ENCODE peak calls at places on chromosomes 2 and 18, in four cellular contexts. One of them, this sample, is unnamed. For H3K4me1, the result is how much of the 10 kb centered on the place peaks cover.

GRCh38 chr2:100624536-100624935 is 61.7 kb downstream of the PDCL3 start:
- DNase-seq in K562: no peak
- DNase-seq in HepG2: no peak
- DNase-seq in GM12878: no peak
- DNase-seq in this sample: no peak

GRCh38 chr2:217085543-217085942 is 225.7 kb upstream of the TNP1 start:
- DNase-seq in K562: no peak
- DNase-seq in HepG2: no peak
- DNase-seq in GM12878: no peak
- DNase-seq in this sample: no peak

GRCh38 chr2:106030287-106031268 is 163.5 kb downstream of the UXS1 start:
- DNase-seq in K562: no peak
- DNase-seq in HepG2: peak
- DNase-seq in GM12878: no peak
- DNase-seq in this sample: no peak

GRCh38 chr2:127675335-127676261 is at the start of gene LIMS2:
- DNase-seq in K562: no peak
- DNase-seq in HepG2: no peak
- DNase-seq in GM12878: no peak
- DNase-seq in this sample: peak

GRCh38 chr2:45178854-45179253 is 169.6 kb upstream of the SIX2 start:
- DNase-seq in K562: no peak
- DNase-seq in HepG2: no peak
- DNase-seq in GM12878: no peak
- DNase-seq in this sample: no peak

GRCh38 chr2:170986566-170987258 is 57.7 kb downstream of the GORASP2 start:
- DNase-seq in K562: no peak
- DNase-seq in HepG2: no peak
- DNase-seq in GM12878: no peak
- DNase-seq in this sample: no peak

GRCh38 chr2:126902152-126902835 is 3.6 kb downstream of the TEX51 start:
- DNase-seq in K562: no peak
- DNase-seq in HepG2: no peak
- DNase-seq in GM12878: no peak
- DNase-seq in this sample: no peak

GRCh38 chr18:75110846-75111415 is 98.0 kb downstream of the PTGR3 start:
- DNase-seq in K562: no peak
- DNase-seq in HepG2: no peak
- DNase-seq in GM12878: no peak
- DNase-seq in this sample: no peak

GRCh38 chr18:13381907-13382682 is 163.5 kb downstream of the LDLRAD4 start:
- DNase-seq in K562: no peak
- DNase-seq in HepG2: no peak
- DNase-seq in GM12878: no peak
- DNase-seq in this sample: peak

GRCh38 chr2:168336786-168337388 is 89.5 kb upstream of the STK39 start:
- DNase-seq in K562: peak
- DNase-seq in HepG2: peak
- DNase-seq in GM12878: no peak
- DNase-seq in this sample: peak

GRCh38 chr18:42813570-42813969 is 301.9 kb downstream of the RIT2 start:
- DNase-seq in K562: no peak
- DNase-seq in HepG2: no peak
- DNase-seq in GM12878: no peak
- DNase-seq in this sample: no peak

GRCh38 chr2:220512419-220512818 is 885.0 kb downstream of the SLC4A3 start:
- DNase-seq in K562: no peak
- DNase-seq in HepG2: no peak
- DNase-seq in GM12878: no peak
- DNase-seq in this sample: no peak

GRCh38 chr18:48161201-48161910 is 230.9 kb upstream of the SMAD2 start:
- DNase-seq in K562: peak
- DNase-seq in HepG2: no peak
- DNase-seq in GM12878: no peak
- DNase-seq in this sample: peak

GRCh38 chr18:55906533-55906932 is 318.5 kb upstream of the TCF4 start:
- DNase-seq in K562: no peak
- DNase-seq in HepG2: no peak
- DNase-seq in GM12878: no peak
- DNase-seq in this sample: no peak

GRCh38 chr2:144456680-144457079 is 63.2 kb downstream of the ZEB2 start:
- DNase-seq in K562: peak
- DNase-seq in HepG2: no peak
- DNase-seq in GM12878: no peak
- DNase-seq in this sample: peak

GRCh38 chr2:70789304-70790078 is 952 bp downstream of the FIGLA start:
- DNase-seq in K562: peak
- DNase-seq in HepG2: peak
- DNase-seq in GM12878: no peak
- DNase-seq in this sample: peak

GRCh38 chr2:61460168-61460567 is 10.7 kb downstream of the USP34 start:
- DNase-seq in K562: no peak
- DNase-seq in HepG2: peak
- DNase-seq in GM12878: no peak
- DNase-seq in this sample: no peak

GRCh38 chr2:133497261-133497893 is 70.9 kb downstream of the NCKAP5 start:
- DNase-seq in K562: no peak
- DNase-seq in HepG2: no peak
- DNase-seq in GM12878: no peak
- DNase-seq in this sample: no peak

GRCh38 chr2:109173311-109174171 is 44.5 kb downstream of the SH3RF3 start:
- DNase-seq in K562: no peak
- DNase-seq in HepG2: no peak
- DNase-seq in GM12878: no peak
- DNase-seq in this sample: no peak

GRCh38 chr18:22170421-22171262 is 1.3 kb downstream of the GATA6 start:
- DNase-seq in K562: no peak
- DNase-seq in HepG2: peak
- DNase-seq in GM12878: no peak
- DNase-seq in this sample: peak

GRCh38 chr18:79899609-79900435 is 51.6 kb downstream of the SLC66A2 start:
- DNase-seq in K562: no peak
- DNase-seq in HepG2: no peak
- DNase-seq in GM12878: no peak
- DNase-seq in this sample: no peak

GRCh38 chr2:40820319-40820718 is 368.4 kb upstream of the SLC8A1 start:
- DNase-seq in K562: no peak
- DNase-seq in HepG2: no peak
- DNase-seq in GM12878: no peak
- DNase-seq in this sample: no peak

GRCh38 chr2:191386938-191387536 is 141.8 kb downstream of the MYO1B start:
- DNase-seq in K562: no peak
- DNase-seq in HepG2: no peak
- DNase-seq in GM12878: no peak
- DNase-seq in this sample: no peak

GRCh38 chr2:108604196-108604595 is 69.9 kb downstream of the LIMS1 start:
- DNase-seq in K562: no peak
- DNase-seq in HepG2: no peak
- DNase-seq in GM12878: no peak
- DNase-seq in this sample: no peak

GRCh38 chr2:15584767-15585469 is 6.8 kb upstream of the DDX1 start:
- DNase-seq in K562: no peak
- DNase-seq in HepG2: no peak
- DNase-seq in GM12878: no peak
- DNase-seq in this sample: no peak

GRCh38 chr2:45112750-45113149 is 103.5 kb upstream of the SIX2 start:
- DNase-seq in K562: no peak
- DNase-seq in HepG2: no peak
- DNase-seq in GM12878: no peak
- DNase-seq in this sample: no peak

GRCh38 chr2:160406591-160407392 is 86.8 kb downstream of the RBMS1 start:
- DNase-seq in K562: no peak
- DNase-seq in HepG2: peak
- DNase-seq in GM12878: no peak
- DNase-seq in this sample: peak

GRCh38 chr2:121382744-121383143 is 97.7 kb upstream of the TFCP2L1 start:
- DNase-seq in K562: no peak
- DNase-seq in HepG2: no peak
- DNase-seq in GM12878: no peak
- DNase-seq in this sample: peak

GRCh38 chr2:24204505-24204904 is 29.7 kb downstream of the FAM228A start:
- DNase-seq in K562: no peak
- DNase-seq in HepG2: no peak
- DNase-seq in GM12878: no peak
- DNase-seq in this sample: no peak

GRCh38 chr2:46988733-46989481 is 73.3 kb upstream of the MCFD2 start:
- DNase-seq in K562: no peak
- DNase-seq in HepG2: peak
- DNase-seq in GM12878: no peak
- DNase-seq in this sample: no peak

GRCh38 chr2:134780977-134781376 is 57.4 kb upstream of the ACMSD start:
- DNase-seq in K562: no peak
- DNase-seq in HepG2: no peak
- DNase-seq in GM12878: no peak
- DNase-seq in this sample: no peak

GRCh38 chr2:134782792-134783191 is 55.6 kb upstream of the ACMSD start:
- DNase-seq in K562: no peak
- DNase-seq in HepG2: peak
- DNase-seq in GM12878: no peak
- DNase-seq in this sample: no peak

GRCh38 chr2:134785659-134786058 is 52.8 kb upstream of the ACMSD start:
- DNase-seq in K562: no peak
- DNase-seq in HepG2: no peak
- DNase-seq in GM12878: no peak
- DNase-seq in this sample: no peak

GRCh38 chr2:134783912-134784311 is 54.5 kb upstream of the ACMSD start:
- DNase-seq in K562: no peak
- DNase-seq in HepG2: no peak
- DNase-seq in GM12878: no peak
- DNase-seq in this sample: no peak

DNA sequence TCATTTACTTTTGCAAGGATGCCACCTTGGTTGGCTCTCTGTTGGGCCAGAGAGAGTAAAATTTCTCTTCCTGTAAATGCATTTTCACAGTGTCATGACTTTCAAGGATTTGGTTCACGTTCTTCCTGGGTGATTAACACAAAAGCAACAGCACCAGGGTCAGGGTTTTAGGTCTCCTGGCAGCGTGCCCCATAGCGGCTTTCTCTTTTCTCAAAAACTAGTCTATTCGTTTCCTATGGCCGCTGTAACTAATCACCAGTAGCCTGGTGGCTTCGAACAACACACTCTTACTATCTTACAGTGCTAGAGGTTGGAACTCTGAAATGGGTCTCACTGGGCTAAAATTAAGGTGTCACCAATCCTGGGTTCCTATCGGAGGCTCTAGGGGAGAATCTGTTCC is 56.3 kb upstream of the ACMSD start:
- DNase-seq in K562: no peak
- DNase-seq in HepG2: no peak
- DNase-seq in GM12878: no peak
- DNase-seq in this sample: no peak
- TF ChIP-seq CHD4 in K562: no peak
- TF ChIP-seq CHD4 in HepG2: no peak
- TF ChIP-seq CHD4 in GM12878: no peak
- TF ChIP-seq CHD4 in this sample: no peak

GRCh38 chr2:239245107-239245506 is 155.7 kb downstream of the HDAC4 start:
- DNase-seq in K562: no peak
- DNase-seq in HepG2: no peak
- DNase-seq in GM12878: no peak
- DNase-seq in this sample: no peak
- H3K4me1 ChIP-seq in K562: under half
- H3K4me1 ChIP-seq in HepG2: under half
- H3K4me1 ChIP-seq in GM12878: under half
- H3K4me1 ChIP-seq in this sample: under half

GRCh38 chr2:116141891-116142474 is 1672.5 kb upstream of the DDX18 start:
- DNase-seq in K562: no peak
- DNase-seq in HepG2: no peak
- DNase-seq in GM12878: no peak
- DNase-seq in this sample: no peak
- TF ChIP-seq CHD4 in K562: no peak
- TF ChIP-seq CHD4 in HepG2: no peak
- TF ChIP-seq CHD4 in GM12878: no peak
- TF ChIP-seq CHD4 in this sample: no peak

DNA sequence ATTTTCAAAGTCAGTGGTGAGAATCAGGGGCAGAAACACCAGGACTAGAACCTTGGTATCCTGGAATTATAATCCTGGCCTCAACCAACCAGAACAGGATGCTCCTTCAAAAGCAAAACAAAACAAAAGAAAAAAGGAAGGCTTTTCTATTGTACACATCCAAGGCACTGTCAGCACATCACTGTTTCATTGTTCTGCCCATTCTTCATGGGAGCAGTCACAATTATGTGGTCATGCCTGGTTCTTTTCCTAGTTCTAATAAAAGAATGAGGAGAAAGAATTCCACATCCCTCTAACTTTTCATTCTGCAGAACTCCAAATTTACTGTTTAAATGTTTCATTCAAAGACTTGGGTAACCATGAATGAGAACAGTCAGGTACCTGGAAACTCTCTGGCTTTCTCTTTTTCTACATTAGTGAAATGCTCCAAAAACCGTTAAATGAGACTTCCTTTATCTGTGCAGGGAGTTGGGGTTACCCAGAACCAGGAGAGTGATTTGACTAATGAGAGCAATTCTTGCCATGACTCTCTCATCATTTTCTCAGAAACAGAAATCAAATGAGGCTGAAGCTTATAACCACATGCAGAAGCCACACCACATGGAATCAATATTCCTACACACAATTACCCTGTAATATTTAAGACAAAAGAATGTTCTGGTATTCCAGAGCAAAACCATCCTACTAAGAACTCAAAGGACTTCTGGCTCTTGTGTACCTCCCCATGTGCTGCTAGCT is 110.9 kb upstream of the CCDC150 start:
- DNase-seq in K562: no peak
- DNase-seq in HepG2: no peak
- DNase-seq in GM12878: no peak
- DNase-seq in this sample: no peak
- H3K4me1 ChIP-seq in K562: under half
- H3K4me1 ChIP-seq in HepG2: under half
- H3K4me1 ChIP-seq in GM12878: under half
- H3K4me1 ChIP-seq in this sample: under half

DNA sequence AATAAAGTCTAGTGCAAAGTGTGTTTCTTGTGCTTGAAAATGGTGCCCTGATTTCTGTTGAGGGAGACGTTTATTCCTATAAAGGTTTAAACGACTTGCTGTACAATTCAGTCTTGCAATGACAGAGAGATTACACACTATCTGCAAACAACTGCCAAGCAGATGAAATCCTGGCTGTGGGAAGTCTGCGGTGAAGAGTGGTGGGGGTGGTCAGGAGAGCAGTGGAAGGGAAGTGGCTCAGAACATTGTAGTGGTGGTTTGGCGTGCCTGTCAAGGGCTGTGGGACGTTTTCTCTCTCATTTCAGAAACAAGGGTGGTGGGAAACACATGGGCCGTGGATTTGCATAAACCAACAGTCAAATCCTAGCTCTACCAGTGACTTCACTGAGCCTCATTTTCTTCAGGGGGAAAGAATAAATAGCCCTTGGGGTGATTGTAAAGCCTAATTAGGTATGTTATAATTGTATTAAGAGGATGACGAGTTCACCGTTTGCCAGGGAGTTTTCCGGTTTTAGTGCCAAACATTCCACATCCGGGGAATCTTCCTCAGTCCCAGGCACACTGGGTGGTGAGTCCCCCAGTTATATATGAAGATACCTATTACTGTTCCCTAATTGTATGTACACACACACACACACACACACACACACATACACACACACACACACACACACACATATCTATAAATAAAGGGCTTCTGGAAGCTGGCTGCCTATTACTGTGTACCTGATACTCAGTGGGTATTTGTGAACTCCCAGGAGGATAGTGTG is 115.0 kb downstream of the SPTBN1 start:
- DNase-seq in K562: peak
- DNase-seq in HepG2: peak
- DNase-seq in GM12878: peak
- DNase-seq in this sample: peak
- TF ChIP-seq CHD4 in K562: no peak
- TF ChIP-seq CHD4 in HepG2: no peak
- TF ChIP-seq CHD4 in GM12878: no peak
- TF ChIP-seq CHD4 in this sample: no peak

This sample was measured in A549.